ENCODE peak calls at places on chromosomes 5 and 9, in ten cellular contexts. C is NCI-H1694 treated with DMSO at 0.1 percent for 48 hours, R is posterior cingulate gyrus, V is anterior cingulate cortex, G is K562, S is KBM-7, J is iPS-NIHi11, U is T-cell, L is immature natural killer cell, W is frontal cortex. Z is an unnamed sample.

GRCh38 chr9:92158097-92158601 is 42.9 kb upstream of the SPTLC1 start:
- DNase-seq in J (no peak), U (no peak), S (no peak), G (no peak), C (no peak), L (no peak), W (no peak), R (no peak), V (no peak), Z (no peak)

GRCh38 chr5:73129143-73129542 is 8.8 kb downstream of the TMEM171 start:
- DNase-seq in J (no peak), V (no peak), L (no peak), W (no peak), C (no peak), S (no peak), U (no peak), R (no peak), G (peak), Z (no peak)

GRCh38 chr5:43193952-43194321 is 1.9 kb downstream of the NIM1K start:
- DNase-seq in R (no peak), C (no peak), W (no peak), L (no peak), U (no peak), J (peak), S (no peak), G (no peak), V (no peak), Z (peak)

GRCh38 chr5:175263776-175264175 is 180.2 kb downstream of the DRD1 start:
- DNase-seq in V (no peak), C (no peak), R (no peak), U (no peak), J (no peak), L (no peak), W (no peak), G (no peak), S (no peak), Z (no peak)

GRCh38 chr5:139140631-139141071 is 57.5 kb downstream of the SIL1 start:
- DNase-seq in U (no peak), L (no peak), W (no peak), J (no peak), V (peak), G (no peak), R (peak), C (no peak), S (peak), Z (no peak)

GRCh38 chr9:110604101-110604710 is 24.7 kb upstream of the SVEP1 start:
- DNase-seq in U (no peak), J (no peak), V (no peak), R (no peak), L (no peak), C (no peak), G (no peak), S (peak), W (no peak), Z (no peak)

GRCh38 chr9:91131433-91131839 is 230.3 kb downstream of the AUH start:
- DNase-seq in U (no peak), J (no peak), R (no peak), C (no peak), W (no peak), V (no peak), S (peak), L (peak), G (no peak), Z (no peak)

GRCh38 chr9:84404095-84404686 is 63.6 kb upstream of the SLC28A3 start:
- DNase-seq in S (peak), W (peak), J (peak), L (peak), R (no peak), V (no peak), C (no peak), G (peak), U (no peak), Z (no peak)

GRCh38 chr9:79817469-79818004 is 245.8 kb downstream of the TLE4 start:
- DNase-seq in J (no peak), S (no peak), C (no peak), U (no peak), R (no peak), W (no peak), V (no peak), L (no peak), G (no peak), Z (no peak)

GRCh38 chr5:169192572-169192971 is 108.4 kb downstream of the SLIT3 start:
- DNase-seq in W (no peak), V (no peak), G (no peak), C (no peak), J (no peak), L (no peak), R (no peak), S (no peak), U (no peak), Z (no peak)

GRCh38 chr9:107172160-107172978 is 110.7 kb upstream of the RAD23B start:
- DNase-seq in U (peak), S (peak), R (peak), V (no peak), L (peak), C (peak), J (peak), W (peak), G (peak), Z (peak)

GRCh38 chr5:73278693-73279092 is 105.7 kb downstream of the TMEM174 start:
- DNase-seq in S (no peak), V (no peak), R (no peak), U (no peak), L (no peak), J (no peak), G (no peak), C (peak), W (no peak), Z (no peak)

GRCh38 chr5:180333661-180334060 is 19.5 kb downstream of the GFPT2 start:
- DNase-seq in J (no peak), L (no peak), U (no peak), W (no peak), C (no peak), R (no peak), V (no peak), G (no peak), S (no peak), Z (no peak)

GRCh38 chr5:133723651-133724366 is 111.5 kb upstream of the FSTL4 start:
- DNase-seq in V (no peak), G (no peak), C (no peak), S (no peak), L (no peak), U (no peak), R (no peak), J (no peak), W (no peak), Z (no peak)

GRCh38 chr9:110293246-110293645 is 36.9 kb upstream of the TXN start:
- DNase-seq in V (no peak), W (no peak), G (no peak), R (no peak), L (no peak), C (no peak), J (no peak), U (no peak), S (no peak), Z (no peak)

GRCh38 chr5:112554089-112554977 is 135.3 kb upstream of the EPB41L4A start:
- DNase-seq in U (no peak), W (no peak), C (no peak), V (no peak), R (peak), J (no peak), G (no peak), S (no peak), L (no peak), Z (no peak)

GRCh38 chr5:28710360-28710759 is 1672.0 kb upstream of the CDH9 start:
- DNase-seq in S (no peak), U (no peak), W (no peak), G (no peak), R (no peak), J (peak), V (no peak), L (no peak), C (no peak), Z (no peak)

GRCh38 chr5:55064523-55064922 is 37.9 kb upstream of the GZMA start:
- DNase-seq in W (no peak), S (no peak), L (peak), V (no peak), U (no peak), C (no peak), G (no peak), R (no peak), J (no peak), Z (no peak)

GRCh38 chr5:38379360-38379827 is 121.0 kb downstream of the EGFLAM start:
- DNase-seq in W (no peak), C (no peak), G (peak), S (no peak), R (no peak), V (no peak), U (no peak), J (peak), L (no peak), Z (no peak)